ENCODE peak calls at places on chromosomes 7 and 10, in six cellular contexts. R is activated CD8-positive, alpha-beta memory T cell treated with anti-CD3 and anti-CD28 coated beads, Interleukin-2, amount 50 U/mL, for 48 hours; I is activated naive CD4-positive, alpha-beta T cell treated with anti-CD3 and anti-CD28 coated beads, Interleukin-2, amount 10 ng/mL, durations not matched to agents 7 days and 5 days; H is ELR; D is fibroblast of pulmonary artery; K is NCI-H187. F is an unnamed sample.

GRCh38 chr10:12589271-12589670 is 239.9 kb downstream of the CAMK1D start:
- DNase-seq in K (no peak), I (no peak), H (no peak), R (no peak), D (no peak), F (no peak)

GRCh38 chr7:73978681-73979563 is 49.1 kb upstream of the ELN start:
- DNase-seq in H (peak), D (peak), K (peak), R (peak), I (peak), F (peak)

GRCh38 chr7:139706837-139707236 is 71.0 kb downstream of the HIPK2 start:
- DNase-seq in R (no peak), D (no peak), K (no peak), I (no peak), H (no peak), F (no peak)

GRCh38 chr10:129095980-129096339 is 371.1 kb upstream of the MGMT start:
- DNase-seq in I (no peak), H (no peak), K (no peak), R (no peak), D (no peak), F (no peak)

GRCh38 chr10:98402931-98403717 is 11.9 kb downstream of the PYROXD2 start:
- DNase-seq in I (no peak), D (no peak), H (no peak), K (no peak), R (no peak), F (no peak)

GRCh38 chr7:12709731-12710502 is 22.5 kb downstream of the ARL4A start:
- DNase-seq in H (peak), I (no peak), D (peak), R (no peak), K (no peak), F (no peak)

GRCh38 chr10:126844406-126844805 is 60.8 kb upstream of the DOCK1 start:
- DNase-seq in D (peak), I (no peak), K (no peak), R (no peak), H (peak), F (no peak)

GRCh38 chr7:2043316-2044039 is 189.3 kb downstream of the MAD1L1 start:
- DNase-seq in H (no peak), K (no peak), I (peak), D (no peak), R (no peak), F (no peak)

GRCh38 chr7:26489404-26489803 is 197.7 kb downstream of the SNX10 start:
- DNase-seq in I (no peak), D (no peak), K (no peak), R (no peak), H (no peak), F (no peak)

GRCh38 chr7:44373418-44373740 is 48.0 kb upstream of the CAMK2B start:
- DNase-seq in K (no peak), I (no peak), D (no peak), R (no peak), H (no peak), F (no peak)

GRCh38 chr10:111137012-111137411 is 60.2 kb downstream of the ADRA2A start:
- DNase-seq in I (no peak), R (no peak), D (no peak), H (no peak), K (peak), F (peak)

GRCh38 chr10:130218936-130219335 is 82.7 kb downstream of the GLRX3 start:
- DNase-seq in K (no peak), I (no peak), R (peak), H (no peak), D (no peak), F (no peak)

GRCh38 chr10:72308320-72308987 is 34.7 kb downstream of the DDIT4 start:
- DNase-seq in R (peak), I (peak), K (no peak), D (peak), H (peak), F (no peak)

GRCh38 chr10:106582291-106582690 is 582.2 kb downstream of the SORCS1 start:
- DNase-seq in I (no peak), H (peak), K (no peak), D (peak), R (no peak), F (no peak)

GRCh38 chr7:80542398-80542797 is 30.5 kb upstream of the GNAT3 start:
- DNase-seq in H (peak), D (peak), R (no peak), I (no peak), K (no peak), F (no peak)

GRCh38 chr7:128425851-128426250 is 16.1 kb upstream of the IMPDH1 start:
- DNase-seq in R (peak), K (peak), I (peak), H (peak), D (peak), F (no peak)

GRCh38 chr7:34320926-34321609 is 336.9 kb upstream of the NPSR1 start:
- DNase-seq in K (no peak), R (peak), H (peak), I (peak), D (peak), F (peak)

GRCh38 chr10:78934499-78934898 is 134.3 kb upstream of the ZMIZ1 start:
- DNase-seq in I (no peak), K (no peak), D (no peak), H (peak), R (no peak), F (no peak)

GRCh38 chr10:5525581-5526271 is 965 bp downstream of the CALML3 start:
- DNase-seq in D (no peak), K (no peak), I (no peak), R (peak), H (no peak), F (no peak)

GRCh38 chr10:93757766-93758509 is at the start of gene LGI1:
- DNase-seq in R (no peak), H (no peak), I (no peak), K (no peak), D (peak), F (no peak)

GRCh38 chr7:1542841-1543747 is 12.6 kb downstream of the MAFK start:
- DNase-seq in R (no peak), I (no peak), D (no peak), H (no peak), K (no peak), F (no peak)

GRCh38 chr7:24573554-24574338 is 494 bp downstream of the PALS2 start:
- DNase-seq in K (peak), I (peak), H (peak), R (peak), D (peak), F (peak)

GRCh38 chr7:107902381-107902780 is 11.4 kb downstream of the DLD start:
- DNase-seq in D (peak), R (no peak), K (no peak), I (no peak), H (no peak), F (no peak)

GRCh38 chr7:64758151-64758550 is 36.1 kb upstream of the ZNF138 start:
- DNase-seq in D (no peak), K (no peak), I (no peak), R (no peak), H (no peak), F (no peak)

GRCh38 chr7:44396931-44397525 is 71.6 kb upstream of the CAMK2B start:
- DNase-seq in I (no peak), H (no peak), K (peak), D (peak), R (peak), F (no peak)

GRCh38 chr7:139600306-139600705 is 76.8 kb downstream of the CLEC2L start:
- DNase-seq in H (no peak), R (peak), K (no peak), D (no peak), I (no peak), F (no peak)

GRCh38 chr7:14691597-14692203 is 210.9 kb downstream of the DGKB start:
- DNase-seq in H (peak), D (peak), I (peak), K (no peak), R (peak), F (peak)

GRCh38 chr10:34403512-34403911 is 411.6 kb downstream of the PARD3 start:
- DNase-seq in I (no peak), R (no peak), K (no peak), H (peak), D (peak), F (no peak)

GRCh38 chr10:117365612-117366011 is 9.6 kb downstream of the PDZD8 start:
- DNase-seq in H (no peak), D (no peak), K (no peak), R (no peak), I (no peak), F (no peak)

GRCh38 chr10:4514445-4515108 is 311.4 kb upstream of the AKR1E2 start:
- DNase-seq in H (no peak), D (no peak), R (no peak), K (no peak), I (no peak), F (no peak)

GRCh38 chr10:1162481-1163203 is 106.5 kb downstream of the WDR37 start:
- DNase-seq in I (no peak), K (no peak), R (peak), D (no peak), H (no peak), F (peak)

GRCh38 chr10:4541292-4541691 is 284.7 kb upstream of the AKR1E2 start:
- DNase-seq in H (peak), D (peak), I (no peak), R (no peak), K (no peak), F (no peak)

GRCh38 chr10:74290703-74291102 is 139.7 kb downstream of the ADK start:
- DNase-seq in K (no peak), R (no peak), I (no peak), D (peak), H (peak), F (no peak)

GRCh38 chr7:54811016-54811924 is 52.3 kb upstream of the SEC61G start:
- DNase-seq in I (no peak), R (no peak), K (no peak), D (peak), H (peak), F (no peak)

GRCh38 chr10:113347508-113347907 is 205.3 kb upstream of the HABP2 start:
- DNase-seq in H (no peak), D (no peak), I (no peak), K (no peak), R (no peak), F (no peak)

GRCh38 chr7:39607865-39608264 is 15.5 kb upstream of the RALA start:
- DNase-seq in I (no peak), D (no peak), H (no peak), K (no peak), R (no peak), F (no peak)

GRCh38 chr7:2006231-2006771 is 226.4 kb downstream of the MAD1L1 start:
- DNase-seq in I (peak), R (no peak), D (no peak), H (no peak), K (no peak), F (no peak)